ENCODE peak calls at places on chromosomes 16 and 17, in seven cellular contexts. X is A549, S is mucosa of descending colon, T is BJ, M is hepatocyte, E is HL-60, C is heart left ventricle. Z is an unnamed sample.

GRCh38 chr17:55873017-55873758 is 122.3 kb downstream of the PCTP start:
- DNase-seq in X (no peak), S (no peak), T (no peak), M (no peak), E (no peak), C (no peak), Z (no peak)

GRCh38 chr16:58661199-58661830 is 23.3 kb downstream of the SLC38A7 start:
- DNase-seq in X (peak; percentile 94), S (no peak), T (peak; percentile 46), M (peak; percentile 89), E (peak; percentile 75), C (peak; percentile 52), Z (peak; percentile 91)

GRCh38 chr16:56611281-56611833 is 3.0 kb downstream of the MT2A start:
- DNase-seq in X (no peak), S (no peak), T (no peak), M (no peak), E (no peak), C (peak; percentile 78), Z (peak; percentile 86)

GRCh38 chr17:72599891-72600290 is 479.1 kb downstream of the SOX9 start:
- DNase-seq in X (no peak), S (no peak), T (no peak), M (no peak), E (no peak), C (no peak), Z (no peak)

GRCh38 chr17:76512366-76513305 is 11.4 kb upstream of the RHBDF2 start:
- DNase-seq in X (no peak), S (no peak), T (no peak), M (peak; percentile 1), E (no peak), C (no peak), Z (no peak)

GRCh38 chr17:66233023-66233753 is 4.0 kb upstream of the APOH start:
- DNase-seq in X (no peak), S (no peak), T (no peak), M (no peak), E (no peak), C (no peak), Z (no peak)

GRCh38 chr16:83676056-83676455 is 131.7 kb upstream of the HSBP1 start:
- DNase-seq in X (no peak), S (no peak), T (no peak), M (no peak), E (no peak), C (no peak), Z (no peak)

GRCh38 chr17:38601539-38602351 is 4.0 kb downstream of the SRCIN1 start:
- DNase-seq in X (peak; percentile 47), S (peak; percentile 78), T (no peak), M (peak; percentile 82), E (no peak), C (no peak), Z (no peak)

GRCh38 chr16:21197621-21198020 is 13.8 kb downstream of the ZP2 start:
- DNase-seq in X (no peak), S (no peak), T (no peak), M (no peak), E (no peak), C (no peak), Z (no peak)

GRCh38 chr16:25374556-25374955 is 116.9 kb upstream of the ZKSCAN2 start:
- DNase-seq in X (no peak), S (no peak), T (no peak), M (no peak), E (no peak), C (no peak), Z (no peak)

GRCh38 chr16:25366078-25366477 is 108.4 kb upstream of the ZKSCAN2 start:
- DNase-seq in X (no peak), S (no peak), T (no peak), M (no peak), E (peak; percentile 54), C (no peak), Z (no peak)

GRCh38 chr16:25372716-25373115 is 115.1 kb upstream of the ZKSCAN2 start:
- DNase-seq in X (no peak), S (no peak), T (no peak), M (no peak), E (no peak), C (no peak), Z (no peak)

GRCh38 chr16:25367773-25368172 is 110.1 kb upstream of the ZKSCAN2 start:
- DNase-seq in X (no peak), S (no peak), T (no peak), M (no peak), E (no peak), C (no peak), Z (no peak)

DNA sequence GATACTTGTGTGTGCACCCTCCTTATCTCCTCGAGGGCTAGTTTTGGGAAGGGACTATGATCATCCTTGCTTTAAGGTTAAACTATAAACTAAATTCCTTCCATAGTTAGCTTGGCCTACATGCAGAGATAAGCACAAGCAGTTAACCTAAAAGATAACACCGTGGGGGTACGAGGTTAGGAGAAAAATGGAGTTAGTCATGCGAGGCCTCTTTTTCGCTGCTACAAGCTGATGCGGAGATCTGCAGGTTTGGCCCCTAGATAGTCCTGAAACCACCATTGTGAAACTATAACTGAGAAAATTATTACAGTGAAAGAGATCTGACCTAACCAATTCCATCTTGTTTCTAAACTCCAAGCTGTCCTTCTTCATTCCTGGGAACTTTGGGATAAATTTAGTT is 113.7 kb upstream of the ZKSCAN2 start:
- DNase-seq in X (no peak), S (no peak), T (no peak), M (no peak), E (no peak), C (no peak), Z (no peak)
- H3K4me3 ChIP-seq in X (no peak overlapping the region), S (no peak overlapping the region), T (no peak overlapping the region), M (no peak overlapping the region), E (no peak overlapping the region), C (no peak overlapping the region), Z (no peak overlapping the region)

GRCh38 chr17:9294661-9295210 is 273.4 kb downstream of the NTN1 start:
- DNase-seq in X (no peak), S (no peak), T (no peak), M (no peak), E (peak; percentile 1), C (no peak), Z (no peak)

GRCh38 chr17:9292563-9292941 is 271.2 kb downstream of the NTN1 start:
- DNase-seq in X (no peak), S (no peak), T (no peak), M (no peak), E (no peak), C (no peak), Z (no peak)

GRCh38 chr17:9287301-9287700 is 266.0 kb downstream of the NTN1 start:
- DNase-seq in X (no peak), S (no peak), T (no peak), M (no peak), E (no peak), C (no peak), Z (no peak)

GRCh38 chr17:9291912-9292562 is 270.7 kb downstream of the NTN1 start:
- DNase-seq in X (peak; percentile 60), S (no peak), T (no peak), M (peak; percentile 70), E (no peak), C (peak; percentile 29), Z (peak; percentile 38)

GRCh38 chr17:9290226-9290613 is 268.9 kb downstream of the NTN1 start:
- DNase-seq in X (no peak), S (no peak), T (no peak), M (no peak), E (no peak), C (no peak), Z (no peak)
- H3K4me3 ChIP-seq in X (no peak overlapping the region), S (no peak overlapping the region), T (no peak overlapping the region), M (no peak overlapping the region), E (no peak overlapping the region), C (no peak overlapping the region), Z (no peak overlapping the region)

GRCh38 chr17:79799174-79799537 is 2.3 kb upstream of the CBX8 start:
- DNase-seq in X (no peak), S (no peak), T (no peak), M (no peak), E (no peak), C (no peak), Z (no peak)

GRCh38 chr17:79796570-79797491 is at the start of gene CBX8:
- DNase-seq in X (peak; percentile 98), S (peak; percentile 100), T (peak; percentile 91), M (peak; percentile 100), E (peak; percentile 100), C (peak; percentile 100), Z (peak; percentile 99)

GRCh38 chr17:79798296-79799173 is 1.7 kb upstream of the CBX8 start:
- DNase-seq in X (no peak), S (no peak), T (no peak), M (peak; percentile 57), E (no peak), C (no peak), Z (peak; percentile 44)

GRCh38 chr17:79795795-79796569 is 895 bp downstream of the CBX8 start:
- DNase-seq in X (no peak), S (no peak), T (no peak), M (no peak), E (peak; percentile 44), C (no peak), Z (no peak)

DNA sequence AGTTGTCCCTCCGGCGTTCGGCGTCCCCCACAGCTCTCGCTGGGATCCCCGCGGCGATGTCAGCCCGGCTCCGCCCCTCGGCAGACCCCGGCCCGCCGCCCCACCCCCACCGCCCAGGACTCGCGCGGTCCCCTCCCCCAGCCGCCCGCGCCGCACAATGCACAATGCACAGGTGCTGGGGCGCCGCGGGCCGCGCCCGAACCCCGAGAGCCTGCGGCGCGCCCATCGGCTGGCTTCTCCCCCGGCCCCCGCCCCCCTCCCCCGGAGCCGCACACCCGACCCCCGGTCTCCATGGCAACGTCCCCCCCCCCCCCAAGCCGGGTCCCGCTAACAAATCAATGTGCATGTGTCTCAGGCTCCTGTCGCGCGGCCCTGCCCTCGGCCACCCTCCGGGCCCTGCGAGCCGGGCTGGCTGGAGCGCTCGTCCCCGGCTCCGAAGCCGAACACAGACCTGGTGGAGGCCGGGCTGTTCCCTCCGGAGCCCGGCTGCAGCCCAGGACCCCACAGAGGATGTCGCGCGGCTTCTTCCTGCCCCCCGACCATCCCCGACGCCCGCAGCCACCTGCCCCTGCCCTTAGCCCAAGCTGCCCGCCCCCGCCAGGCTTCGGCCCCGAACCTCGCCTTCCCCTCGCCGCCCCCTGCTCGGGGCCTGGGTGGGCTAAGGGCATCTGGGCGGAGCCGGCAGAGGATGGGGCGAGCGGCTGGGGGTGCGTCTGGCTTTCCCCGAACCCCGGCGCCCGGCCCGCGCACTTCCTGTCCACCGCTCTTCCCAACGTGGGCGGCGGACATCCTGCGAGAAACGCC is 817 bp upstream of the CBX8 start:
- DNase-seq in X (peak; percentile 67), S (no peak), T (no peak), M (peak; percentile 25), E (no peak), C (no peak), Z (no peak)
- H3K4me3 ChIP-seq in X (peak overlapping the region; percentile 73), S (peak overlapping the region; percentile 34), T (peak overlapping the region; percentile 56), M (peak overlapping the region; percentile 28), E (peak overlapping the region; percentile 49), C (peak overlapping the region; percentile 83), Z (peak overlapping the region; percentile 46)

GRCh38 chr17:41823580-41823979 is 10.8 kb downstream of the FKBP10 start:
- DNase-seq in X (no peak), S (peak; percentile 26), T (no peak), M (no peak), E (no peak), C (no peak), Z (no peak)

GRCh38 chr17:41823141-41823524 is 10.3 kb downstream of the FKBP10 start:
- DNase-seq in X (no peak), S (peak; percentile 10), T (no peak), M (no peak), E (no peak), C (no peak), Z (no peak)

GRCh38 chr17:41822216-41823140 is 9.7 kb downstream of the FKBP10 start:
- DNase-seq in X (no peak), S (no peak), T (no peak), M (no peak), E (no peak), C (no peak), Z (no peak)

GRCh38 chr17:41824086-41824485 is 11.3 kb downstream of the FKBP10 start:
- DNase-seq in X (no peak), S (peak; percentile 17), T (no peak), M (no peak), E (no peak), C (no peak), Z (peak; percentile 44)

GRCh38 chr17:41825175-41825845 is 10.7 kb downstream of the NT5C3B start:
- DNase-seq in X (no peak), S (peak; percentile 36), T (no peak), M (no peak), E (no peak), C (no peak), Z (no peak)
- H3K4me3 ChIP-seq in X (no peak overlapping the region), S (no peak overlapping the region), T (no peak overlapping the region), M (no peak overlapping the region), E (no peak overlapping the region), C (no peak overlapping the region), Z (no peak overlapping the region)